ENCODE peak calls at places on chromosomes 5 and 9, in eight cellular contexts. I, C, O, D, Y, T, U and P are unnamed samples.

GRCh38 chr5:116378007-116378831 is 196.4 kb downstream of the SEMA6A start:
- DNase-seq in I (no peak), C (no peak), O (no peak), D (no peak), Y (no peak), T (no peak), U (no peak), P (peak; percentile 74)

GRCh38 chr9:94717656-94718225 is 8.8 kb upstream of the AOPEP start:
- DNase-seq in I (no peak), C (no peak), O (peak; percentile 59), D (no peak), Y (no peak), T (no peak), U (no peak), P (no peak)

GRCh38 chr5:116953251-116953934 is 378.8 kb upstream of the SEMA6A start:
- DNase-seq in I (no peak), C (no peak), O (no peak), D (no peak), Y (no peak), T (no peak), U (no peak), P (no peak)

GRCh38 chr5:125612356-125613149 is 810.7 kb upstream of the GRAMD2B start:
- DNase-seq in I (no peak), C (no peak), O (no peak), D (no peak), Y (peak; percentile 7), T (no peak), U (peak; percentile 16), P (peak; percentile 35)

GRCh38 chr9:33942471-33943083 is 106.1 kb downstream of the UBAP2 start:
- DNase-seq in I (peak; percentile 56), C (no peak), O (peak; percentile 72), D (no peak), Y (no peak), T (peak; percentile 22), U (no peak), P (no peak)

GRCh38 chr5:165258188-165258855 is 1752.9 kb downstream of the MAT2B start:
- DNase-seq in I (no peak), C (no peak), O (peak; percentile 41), D (no peak), Y (no peak), T (no peak), U (no peak), P (peak; percentile 79)

GRCh38 chr5:59198365-59198764 is 615.5 kb downstream of the RAB3C start:
- DNase-seq in I (no peak), C (no peak), O (no peak), D (no peak), Y (no peak), T (no peak), U (no peak), P (no peak)

GRCh38 chr9:69324549-69325401 is at the start of gene ENTREP1:
- DNase-seq in I (no peak), C (peak; percentile 83), O (peak; percentile 2), D (peak; percentile 75), Y (peak; percentile 22), T (peak; percentile 29), U (peak; percentile 67), P (peak; percentile 42)

GRCh38 chr9:134592018-134592818 is 49.4 kb upstream of the COL5A1 start:
- DNase-seq in I (peak; percentile 31), C (peak; percentile 64), O (peak; percentile 79), D (no peak), Y (no peak), T (no peak), U (peak; percentile 74), P (no peak)

GRCh38 chr5:31854625-31855526 is 215.9 kb downstream of the PDZD2 start:
- DNase-seq in I (no peak), C (peak; percentile 54), O (peak; percentile 50), D (peak; percentile 66), Y (peak; percentile 53), T (peak; percentile 84), U (peak; percentile 42), P (peak; percentile 96)

GRCh38 chr9:127783111-127783621 is 2.7 kb upstream of the CDK9 start:
- DNase-seq in I (no peak), C (peak; percentile 58), O (no peak), D (peak; percentile 51), Y (peak; percentile 84), T (no peak), U (peak; percentile 56), P (no peak)

GRCh38 chr9:96854877-96855273 is 561 bp upstream of the ZNF782 start:
- DNase-seq in I (no peak), C (no peak), O (no peak), D (peak; percentile 49), Y (no peak), T (no peak), U (no peak), P (no peak)

GRCh38 chr5:169980418-169981053 is at the start of gene INSYN2B:
- DNase-seq in I (peak; percentile 79), C (peak; percentile 50), O (peak; percentile 85), D (peak; percentile 84), Y (peak; percentile 59), T (peak; percentile 78), U (peak; percentile 18), P (peak; percentile 81)

GRCh38 chr9:88198346-88198807 is 60.1 kb upstream of the SPATA31C2 start:
- DNase-seq in I (no peak), C (no peak), O (peak; percentile 79), D (no peak), Y (no peak), T (peak; percentile 38), U (no peak), P (no peak)

GRCh38 chr5:56350595-56351170 is 117.6 kb upstream of the ANKRD55 start:
- DNase-seq in I (peak; percentile 65), C (peak; percentile 84), O (no peak), D (no peak), Y (no peak), T (peak; percentile 93), U (peak; percentile 76), P (no peak)

GRCh38 chr9:1208185-1208584 is 158.0 kb downstream of the DMRT2 start:
- DNase-seq in I (no peak), C (no peak), O (no peak), D (no peak), Y (no peak), T (no peak), U (peak; percentile 15), P (no peak)

GRCh38 chr5:59367791-59368394 is 525.6 kb downstream of the PDE4D start:
- DNase-seq in I (peak; percentile 25), C (peak; percentile 52), O (peak; percentile 71), D (peak; percentile 50), Y (peak; percentile 72), T (peak; percentile 11), U (peak; percentile 35), P (peak; percentile 79)

GRCh38 chr9:93267681-93268505 is 84.0 kb downstream of the WNK2 start:
- DNase-seq in I (no peak), C (no peak), O (no peak), D (no peak), Y (no peak), T (no peak), U (no peak), P (no peak)

GRCh38 chr5:115661156-115661555 is 35.3 kb upstream of the TMED7 start:
- DNase-seq in I (no peak), C (no peak), O (no peak), D (no peak), Y (no peak), T (no peak), U (no peak), P (no peak)

GRCh38 chr9:15824310-15824709 is 271.5 kb downstream of the CCDC171 start:
- DNase-seq in I (no peak), C (no peak), O (peak; percentile 42), D (peak; percentile 23), Y (no peak), T (no peak), U (no peak), P (peak; percentile 43)